ENCODE peak calls at places on chromosomes 11 and 22, in seven cellular contexts. W, N, S, X, U, E and J are unnamed samples.

GRCh38 chr11:69918231-69918937 is 99.2 kb upstream of the FGF3 start:
- DNase-seq in S (no peak), U (peak), E (peak), N (peak), X (no peak), W (no peak), J (no peak)

GRCh38 chr11:75499423-75500305 is 26.1 kb downstream of the GDPD5 start:
- DNase-seq in X (no peak), E (no peak), W (no peak), U (peak), S (no peak), N (no peak), J (no peak)

GRCh38 chr11:64903291-64903833 is 13.6 kb downstream of the ATG2A start:
- DNase-seq in X (no peak), W (no peak), U (no peak), S (peak), E (no peak), N (no peak), J (no peak)

GRCh38 chr22:33747576-33748180 is 172.6 kb downstream of the LARGE1 start:
- DNase-seq in E (peak), S (no peak), X (no peak), N (no peak), W (no peak), U (peak), J (no peak)

GRCh38 chr22:33658775-33659174 is 261.5 kb downstream of the LARGE1 start:
- DNase-seq in W (no peak), E (no peak), X (no peak), U (no peak), N (no peak), S (no peak), J (no peak)

GRCh38 chr11:64767344-64768299 is 7.8 kb upstream of the PYGM start:
- DNase-seq in E (peak), U (peak), X (no peak), S (peak), N (peak), W (peak), J (no peak)

GRCh38 chr11:7523416-7524210 is 9.8 kb downstream of the PPFIBP2 start:
- DNase-seq in X (no peak), N (no peak), U (no peak), E (no peak), S (no peak), W (no peak), J (no peak)

GRCh38 chr22:32337015-32337414 is 20.7 kb upstream of the RFPL3 start:
- DNase-seq in E (peak), U (no peak), N (no peak), W (no peak), X (no peak), S (no peak), J (no peak)

GRCh38 chr11:78542007-78542406 is 32.7 kb downstream of the NARS2 start:
- DNase-seq in N (no peak), X (no peak), S (no peak), W (no peak), E (no peak), U (no peak), J (no peak)

GRCh38 chr22:23270212-23270733 is 90.0 kb downstream of the BCR start:
- DNase-seq in X (no peak), U (no peak), S (no peak), E (no peak), W (peak), N (no peak), J (no peak)
- TF ChIP-seq POLR2AphosphoS5 in X (no peak), U (no peak), S (no peak), E (no peak), W (no peak), N (no peak), J (no peak)

GRCh38 chr22:49163960-49164690 is 663.5 kb downstream of the BRD1 start:
- DNase-seq in X (no peak), W (no peak), E (no peak), U (no peak), S (no peak), N (no peak), J (no peak)
- H3K27ac ChIP-seq in X (no peak), W (no peak), E (no peak), U (no peak), S (no peak), N (no peak), J (no peak)

DNA sequence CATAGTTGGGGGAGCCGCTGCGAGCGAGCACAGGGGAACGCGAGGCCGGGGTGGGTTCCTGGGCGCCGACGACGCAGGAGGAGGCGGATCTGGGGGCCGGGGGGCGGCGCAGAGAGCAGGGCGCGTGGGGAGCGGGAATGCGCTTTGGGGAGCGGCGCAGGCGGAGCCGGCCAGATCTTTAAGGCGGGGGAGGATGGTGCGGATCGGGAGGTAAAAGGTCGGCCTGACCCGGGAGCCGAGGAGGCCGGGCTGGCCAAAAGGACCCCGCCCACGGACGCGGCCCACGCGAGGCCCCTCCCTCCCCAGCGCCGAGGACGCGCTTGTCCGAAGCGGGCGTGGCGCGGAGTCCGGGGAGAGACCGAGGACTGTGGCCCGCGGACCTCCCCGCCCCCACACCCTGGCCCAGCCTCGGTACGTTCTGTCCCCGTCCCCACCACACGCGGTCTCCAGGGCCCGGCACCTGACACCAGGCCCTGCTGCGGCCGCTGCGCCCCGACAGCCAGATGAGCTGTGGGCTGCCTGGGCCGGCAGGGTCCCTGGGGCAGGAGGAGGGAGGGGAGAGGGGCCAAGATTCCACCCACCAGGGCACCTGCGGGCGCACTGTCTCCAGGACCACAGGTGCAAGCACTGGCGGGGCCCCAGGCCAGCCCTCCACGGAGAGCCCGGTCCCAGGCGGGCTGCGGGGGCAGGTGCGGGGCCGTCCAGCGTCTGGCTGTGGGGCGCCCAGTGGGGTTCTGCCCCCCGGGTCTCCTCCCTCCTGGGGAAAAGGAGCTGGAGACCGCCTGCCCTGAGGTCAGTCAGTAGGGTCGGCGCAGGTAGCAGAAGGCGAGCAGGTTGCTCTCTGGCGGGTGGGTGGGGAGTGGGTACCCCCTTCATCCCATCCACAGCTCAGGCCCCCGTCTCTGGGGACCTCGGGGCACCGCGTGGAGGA is 10.9 kb downstream of the PIM3 start:
- DNase-seq in E (peak), U (peak), W (peak), S (peak), N (peak), X (no peak), J (no peak)
- TF ChIP-seq POLR2AphosphoS5 in E (no peak), U (peak), W (no peak), S (peak), N (peak), X (peak), J (no peak)

DNA sequence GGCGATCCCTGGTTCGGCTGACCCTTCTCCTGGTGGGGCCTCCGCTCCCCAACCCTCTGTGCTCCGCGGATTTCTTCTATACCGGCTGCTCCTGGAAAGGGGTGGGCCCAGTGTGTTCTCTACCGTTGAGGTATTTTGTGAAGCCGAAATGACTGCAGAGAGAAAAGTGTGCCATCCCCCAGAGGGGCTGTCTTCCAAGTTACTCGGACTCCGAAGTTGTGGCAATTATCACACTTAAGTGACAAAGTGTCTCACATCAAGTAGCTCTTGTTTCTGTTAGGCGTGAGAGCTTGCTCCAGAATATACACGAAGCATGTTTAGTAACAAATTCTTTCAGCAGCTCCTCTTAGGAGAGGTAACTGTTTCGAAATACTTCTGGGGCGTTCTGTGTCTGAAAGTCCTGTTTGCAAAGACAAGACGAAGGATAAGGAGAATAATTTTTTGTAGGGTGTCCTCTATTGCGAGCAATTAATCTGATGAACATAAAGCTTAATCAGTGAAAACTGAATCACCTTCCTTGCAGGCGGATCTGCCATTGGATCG is 432 bp downstream of the XPNPEP3 start:
- DNase-seq in E (no peak), W (no peak), X (no peak), N (no peak), U (no peak), S (no peak), J (no peak)
- H3K27ac ChIP-seq in E (peak), W (peak), X (peak), N (peak), U (peak), S (peak), J (peak)

GRCh38 chr11:62831520-62832345 is at the start of gene STX5:
- DNase-seq in X (peak), S (peak), N (peak), W (peak), U (peak), E (peak), J (peak)

GRCh38 chr11:62830904-62831519 is 839 bp downstream of the STX5 start:
- DNase-seq in X (no peak), S (peak), E (no peak), W (peak), U (no peak), N (no peak), J (no peak)

GRCh38 chr11:62835336-62835735 is 2.7 kb upstream of the TEX54 start:
- DNase-seq in N (no peak), E (no peak), W (no peak), U (no peak), S (peak), X (no peak), J (no peak)

GRCh38 chr11:62832346-62833234 is at the start of gene TEX54:
- DNase-seq in S (peak), U (peak), N (peak), W (no peak), E (peak), X (no peak), J (no peak)
- TF ChIP-seq POLR2AphosphoS5 in S (no peak), U (no peak), N (no peak), W (no peak), E (no peak), X (peak), J (no peak)

DNA sequence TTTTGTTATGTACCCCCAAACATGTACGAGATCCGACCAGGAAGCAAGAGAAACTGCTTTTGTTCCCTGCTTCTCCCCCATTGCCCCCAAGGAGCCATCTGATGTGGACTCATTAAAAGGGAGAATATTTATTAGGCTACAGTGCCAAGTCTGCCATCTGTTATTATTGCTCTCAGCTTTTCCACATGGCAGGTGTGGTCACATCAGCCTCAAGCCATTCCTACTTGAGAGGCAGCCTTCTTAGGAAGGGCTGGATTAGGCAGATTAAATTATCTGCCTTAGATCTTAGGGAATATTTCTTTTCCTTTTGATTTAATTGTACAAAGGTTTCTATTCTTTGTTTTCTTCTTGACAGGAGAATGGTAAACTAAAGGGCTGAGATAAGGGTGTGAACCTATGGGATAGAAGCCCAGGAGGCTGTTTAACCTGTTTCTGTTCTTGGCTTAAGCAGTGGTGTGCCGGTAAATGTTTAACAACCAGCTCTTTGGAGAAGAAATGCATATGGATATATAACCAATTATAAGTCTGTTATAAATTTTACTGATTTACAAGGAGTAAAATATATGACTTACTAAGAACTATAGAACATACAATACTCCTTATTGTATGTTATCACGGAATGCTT is 88.8 kb downstream of the PDHX start:
- DNase-seq in N (no peak), U (peak), S (no peak), E (peak), X (no peak), W (no peak), J (no peak)
- H3K27ac ChIP-seq in N (peak), U (peak), S (no peak), E (peak), X (no peak), W (no peak), J (no peak)

GRCh38 chr22:19714320-19715252 is at the start of gene SEPTIN5:
- DNase-seq in N (no peak), U (no peak), X (no peak), W (no peak), E (no peak), S (peak), J (no peak)
- TF ChIP-seq POLR2AphosphoS5 in N (no peak), U (no peak), X (no peak), W (no peak), E (no peak), S (no peak), J (no peak)

GRCh38 chr22:49951678-49951985 is 8.9 kb upstream of the PIM3 start:
- DNase-seq in S (no peak), X (no peak), W (no peak), U (no peak), N (no peak), E (peak), J (no peak)
- H3K27ac ChIP-seq in S (no peak), X (no peak), W (no peak), U (peak), N (peak), E (peak), J (peak)

DNA sequence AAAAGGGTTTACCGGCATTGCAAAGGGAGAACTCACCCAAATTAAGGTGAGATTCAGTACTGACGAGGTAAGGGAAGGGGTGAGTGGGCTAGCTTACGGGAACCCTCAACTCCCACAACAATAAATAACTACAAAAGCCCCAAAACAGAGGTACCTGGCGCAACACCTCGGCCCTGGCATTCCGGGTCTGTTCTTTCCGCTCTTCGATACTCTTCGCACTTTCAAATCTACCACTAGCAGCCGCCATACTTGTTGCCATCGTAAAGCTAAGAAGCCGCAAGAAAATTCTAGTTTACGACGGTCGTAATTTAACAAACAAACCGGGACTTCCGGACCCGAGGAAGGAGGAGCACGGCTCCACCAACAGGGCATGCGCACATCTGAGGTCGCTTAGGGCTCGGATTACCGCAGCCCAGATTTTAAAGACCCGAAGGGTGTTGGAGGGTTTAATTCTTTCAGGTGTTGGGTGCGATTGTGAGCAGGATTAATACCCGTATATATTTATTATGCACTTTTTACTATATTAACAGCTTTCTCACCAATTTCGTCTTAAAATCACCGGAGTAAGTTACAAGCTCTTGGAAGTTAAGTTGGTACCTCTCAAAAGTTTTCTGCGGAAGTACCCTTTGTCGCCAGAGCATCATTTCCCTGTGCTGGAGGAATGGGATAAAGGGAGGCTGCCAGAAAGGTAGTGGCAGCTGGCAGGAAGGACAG is at the start of gene CWF19L2:
- DNase-seq in W (peak), U (peak), S (peak), N (peak), X (peak), E (peak), J (peak)
- TF ChIP-seq POLR2AphosphoS5 in W (peak), U (peak), S (peak), N (no peak), X (peak), E (peak), J (peak)

GRCh38 chr22:29625090-29625825 is 21.8 kb downstream of the NF2 start:
- DNase-seq in U (peak), E (peak), N (no peak), S (no peak), W (peak), X (no peak), J (no peak)
- H3K27ac ChIP-seq in U (peak), E (peak), N (peak), S (no peak), W (peak), X (no peak), J (no peak)